ENCODE peak calls at places on chromosomes 13 and 19, in five cellular contexts. D, C, Z, M and K are unnamed samples.

GRCh38 chr19:13507053-13507611 is 853 bp upstream of the CACNA1A start:
- DNase-seq in Z (no peak), C (peak; percentile 17), M (no peak), D (no peak), K (no peak)

GRCh38 chr13:47932953-47933687 is 68.0 kb downstream of the SUCLA2 start:
- DNase-seq in C (no peak), M (no peak), D (no peak), Z (no peak), K (no peak)

GRCh38 chr19:10009269-10009665 is 1.0 kb downstream of the COL5A3 start:
- DNase-seq in M (peak; percentile 87), Z (no peak), C (peak; percentile 70), D (no peak), K (peak; percentile 85)

GRCh38 chr19:39154626-39155100 is 29.1 kb downstream of the PAK4 start:
- DNase-seq in C (no peak), Z (peak; percentile 51), M (no peak), D (no peak), K (peak; percentile 18)

GRCh38 chr13:43132228-43132627 is 108.8 kb downstream of the DNAJC15 start:
- DNase-seq in Z (peak; percentile 22), M (peak; percentile 53), C (peak; percentile 54), D (no peak), K (peak; percentile 78)

GRCh38 chr13:45138282-45138681 is 18.0 kb downstream of the GTF2F2 start:
- DNase-seq in M (no peak), Z (no peak), D (no peak), C (peak; percentile 48), K (no peak)

GRCh38 chr19:40217921-40218890 is at the start of gene TTC9B:
- DNase-seq in M (no peak), Z (peak; percentile 51), C (no peak), D (no peak), K (peak; percentile 25)

GRCh38 chr13:98664924-98665637 is 87.4 kb downstream of the SLC15A1 start:
- DNase-seq in M (peak; percentile 63), C (peak; percentile 59), D (no peak), Z (no peak), K (peak; percentile 24)

GRCh38 chr19:35032356-35032865 is 2.1 kb downstream of the SCN1B start:
- DNase-seq in Z (no peak), C (no peak), D (no peak), M (no peak), K (no peak)

GRCh38 chr19:53424968-53425597 is 6.7 kb upstream of the ZNF761 start:
- DNase-seq in D (no peak), M (peak; percentile 50), C (peak; percentile 54), Z (peak; percentile 53), K (peak; percentile 85)

GRCh38 chr19:55642153-55643002 is 1.1 kb upstream of the ZNF581 start:
- DNase-seq in M (no peak), Z (no peak), D (no peak), C (peak; percentile 43), K (peak; percentile 46)

GRCh38 chr13:40145139-40145538 is 489.7 kb downstream of the COG6 start:
- DNase-seq in C (no peak), D (no peak), M (no peak), Z (no peak), K (no peak)

GRCh38 chr13:48235100-48235813 is 2.3 kb downstream of the ITM2B start:
- DNase-seq in M (peak; percentile 44), Z (no peak), C (peak; percentile 58), D (no peak), K (peak; percentile 54)

GRCh38 chr13:36822786-36823185 is 3.8 kb downstream of the RFXAP start:
- DNase-seq in M (peak; percentile 28), Z (no peak), D (no peak), C (peak; percentile 34), K (no peak)

GRCh38 chr13:54162069-54162468 is 1133.5 kb downstream of the OLFM4 start:
- DNase-seq in D (no peak), C (no peak), Z (no peak), M (no peak), K (no peak)

GRCh38 chr13:41458939-41459753 is 1.8 kb downstream of the RGCC start:
- DNase-seq in C (peak; percentile 29), Z (peak; percentile 49), D (no peak), M (peak; percentile 34), K (peak; percentile 82)

GRCh38 chr13:90414691-90415596 is 932.5 kb upstream of the MIR17HG start:
- DNase-seq in Z (peak; percentile 20), C (peak; percentile 85), M (peak; percentile 76), D (peak; percentile 7), K (peak; percentile 89)

GRCh38 chr13:32246468-32246867 is 68.7 kb downstream of the ZAR1L start:
- DNase-seq in M (peak; percentile 74), C (peak; percentile 67), D (no peak), Z (peak; percentile 69), K (peak; percentile 89)

GRCh38 chr13:49664606-49665005 is 26.7 kb downstream of the EBPL start:
- DNase-seq in M (no peak), C (no peak), D (no peak), Z (no peak), K (no peak)

GRCh38 chr19:17205237-17206140 is 9.7 kb upstream of the USE1 start:
- DNase-seq in D (no peak), M (peak; percentile 49), Z (peak; percentile 72), C (peak; percentile 31), K (peak; percentile 83)

DNA sequence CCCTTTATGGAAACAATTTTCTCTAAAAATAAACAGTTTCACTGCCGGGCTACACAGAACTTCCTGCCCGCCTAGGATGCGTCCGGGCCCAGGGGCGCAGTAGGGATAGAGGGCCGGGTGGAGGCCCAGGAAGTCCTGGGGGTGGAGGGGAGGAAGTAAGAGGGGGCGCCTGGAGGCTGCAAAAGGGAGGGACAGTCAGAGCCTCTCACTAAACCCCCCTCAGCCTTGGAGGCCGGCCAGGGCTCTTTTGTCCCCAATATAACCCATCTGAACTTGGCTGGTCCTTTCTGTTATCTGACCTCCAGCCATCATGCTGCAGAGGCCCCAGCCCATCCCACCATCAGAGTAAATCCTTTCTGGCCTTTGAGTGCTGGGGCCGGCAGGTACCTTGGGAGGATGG is 2.2 kb downstream of the KANK2 start:
- DNase-seq in Z (no peak), C (no peak), M (no peak), D (no peak), K (peak; percentile 31)
- H3K4me3 ChIP-seq in Z (no peak overlapping the region), C (peak overlapping the region; percentile 89), M (peak overlapping the region; percentile 81), D (peak overlapping the region; percentile 54), K (peak overlapping the region; percentile 52)

GRCh38 chr13:63050287-63050686 is 1634.6 kb upstream of the PCDH20 start:
- DNase-seq in M (no peak), D (no peak), Z (no peak), C (no peak), K (no peak)

GRCh38 chr13:63044617-63045016 is 1629.0 kb upstream of the PCDH20 start:
- DNase-seq in C (no peak), Z (no peak), M (no peak), D (no peak), K (no peak)

GRCh38 chr13:63048648-63049047 is 1633.0 kb upstream of the PCDH20 start:
- DNase-seq in C (no peak), D (no peak), Z (peak; percentile 2), M (no peak), K (peak; percentile 25)
- TF ChIP-seq CTCF in C (peak; percentile 26), D (no peak), Z (no peak), M (peak; percentile 39), K (peak; percentile 50)

GRCh38 chr19:1361601-1362384 is 21.9 kb upstream of the NDUFS7 start:
- DNase-seq in M (peak; percentile 84), Z (no peak), D (no peak), C (peak; percentile 88), K (peak; percentile 88)
- H3K4me3 ChIP-seq in M (peak overlapping the region; percentile 27), Z (no peak overlapping the region), D (peak overlapping the region; percentile 45), C (peak overlapping the region; percentile 52), K (peak overlapping the region; percentile 51)

GRCh38 chr13:110559986-110560385 is 1.5 kb downstream of the RAB20 start:
- DNase-seq in D (no peak), M (no peak), C (no peak), Z (no peak), K (no peak)

GRCh38 chr13:110562696-110563462 is 1.4 kb upstream of the RAB20 start:
- DNase-seq in C (no peak), D (no peak), Z (no peak), M (no peak), K (no peak)

GRCh38 chr13:110563463-110563774 is 1.9 kb upstream of the RAB20 start:
- DNase-seq in Z (no peak), D (no peak), C (no peak), M (no peak), K (no peak)

GRCh38 chr13:110560606-110561334 is 752 bp downstream of the RAB20 start:
- DNase-seq in D (no peak), Z (no peak), M (no peak), C (no peak), K (no peak)

GRCh38 chr13:110561335-110562033 is at the start of gene RAB20:
- DNase-seq in D (no peak), C (peak; percentile 75), M (peak; percentile 75), Z (peak; percentile 50), K (peak; percentile 90)
- TF ChIP-seq CTCF in D (no peak), C (no peak), M (no peak), Z (no peak), K (no peak)